ENCODE peak calls at places on chromosome 4, in five cellular contexts. C is tibial artery; T is stimulated activated CD4-positive, alpha-beta T cell treated with anti-CD3 and anti-CD28 coated beads, Interleukin-12 subunit alpha, Interleukin-12 subunit beta, amount 100 ng/mL, for 4 hours; B is left colon; W is ACHN. D is an unnamed sample.

GRCh38 chr4:141810702-141811365 is 174.5 kb downstream of the IL15 start:
- DNase-seq in C (no peak), B (no peak), T (no peak), W (no peak), D (no peak)

GRCh38 chr4:74632634-74633033 is 161.7 kb downstream of the BTC start:
- DNase-seq in C (peak), W (peak), T (peak), B (peak), D (no peak)

GRCh38 chr4:31539279-31540074 is 819.3 kb downstream of the PCDH7 start:
- DNase-seq in W (no peak), B (no peak), C (no peak), T (no peak), D (no peak)

GRCh38 chr4:40969499-40969898 is 219.7 kb downstream of the NSUN7 start:
- DNase-seq in T (no peak), W (no peak), B (no peak), C (no peak), D (no peak)

GRCh38 chr4:87490664-87491369 is 38.4 kb downstream of the SPARCL1 start:
- DNase-seq in W (no peak), B (no peak), T (no peak), C (no peak), D (no peak)

GRCh38 chr4:105894570-105895323 is 524 bp upstream of the NPNT start:
- DNase-seq in B (peak), T (no peak), W (peak), C (no peak), D (no peak)

GRCh38 chr4:137531951-137532868 is at the start of gene PCDH18:
- DNase-seq in T (no peak), W (peak), B (peak), C (peak), D (no peak)

GRCh38 chr4:54901202-54901601 is 224.2 kb downstream of the KDR start:
- DNase-seq in C (no peak), B (no peak), T (no peak), W (no peak), D (no peak)

GRCh38 chr4:172202480-172203076 is 389.4 kb downstream of the GALNTL6 start:
- DNase-seq in W (peak), C (no peak), B (no peak), T (no peak), D (no peak)

GRCh38 chr4:23166919-23167318 is 474.2 kb downstream of the GBA3 start:
- DNase-seq in B (no peak), W (no peak), C (no peak), T (no peak), D (no peak)

GRCh38 chr4:34193451-34194154 is 2050.7 kb downstream of the ARAP2 start:
- DNase-seq in C (no peak), T (no peak), W (no peak), B (no peak), D (no peak)

GRCh38 chr4:7811536-7812190 is 128.0 kb downstream of the AFAP1 start:
- DNase-seq in W (no peak), T (no peak), C (peak), B (peak), D (no peak)

GRCh38 chr4:117777721-117778120 is 256.6 kb upstream of the NDST3 start:
- DNase-seq in T (no peak), C (no peak), B (no peak), W (no peak), D (no peak)

GRCh38 chr4:173529505-173530325 is at the start of gene HAND2:
- DNase-seq in C (peak), B (peak), T (no peak), W (no peak), D (no peak)

GRCh38 chr4:127400736-127401346 is 231.9 kb upstream of the INTU start:
- DNase-seq in B (peak), T (no peak), W (peak), C (peak), D (peak)

GRCh38 chr4:75542824-75543223 is 13.0 kb upstream of the ODAPH start:
- DNase-seq in T (no peak), W (peak), C (no peak), B (no peak), D (no peak)

GRCh38 chr4:8861576-8862279 is 9.9 kb downstream of the HMX1 start:
- DNase-seq in C (no peak), T (no peak), B (no peak), W (no peak), D (no peak)

GRCh38 chr4:7286170-7286569 is 93.8 kb downstream of the SORCS2 start:
- DNase-seq in C (no peak), T (no peak), W (no peak), B (no peak), D (no peak)

GRCh38 chr4:97984545-97985131 is 158.6 kb downstream of the STPG2 start:
- DNase-seq in T (no peak), B (no peak), W (peak), C (no peak), D (no peak)

GRCh38 chr4:31334086-31334910 is 614.1 kb downstream of the PCDH7 start:
- DNase-seq in T (no peak), B (no peak), C (no peak), W (no peak), D (no peak)

GRCh38 chr4:178453057-178453456 is 1010.8 kb upstream of the AGA start:
- DNase-seq in T (no peak), W (no peak), C (no peak), B (no peak), D (no peak)

GRCh38 chr4:83660578-83660977 is 124.7 kb downstream of the GPAT3 start:
- DNase-seq in W (no peak), B (no peak), C (no peak), T (no peak), D (no peak)

GRCh38 chr4:141464366-141464765 is 172.0 kb upstream of the IL15 start:
- DNase-seq in T (no peak), B (no peak), W (no peak), C (no peak), D (no peak)

GRCh38 chr4:94544811-94545210 is 93.1 kb downstream of the PDLIM5 start:
- DNase-seq in C (no peak), B (no peak), W (no peak), T (no peak), D (no peak)

GRCh38 chr4:10084651-10085320 is 31.8 kb downstream of the WDR1 start:
- DNase-seq in C (peak), T (no peak), B (no peak), W (no peak), D (no peak)

GRCh38 chr4:57156242-57156990 is 46.2 kb upstream of the IGFBP7 start:
- DNase-seq in T (no peak), C (no peak), B (no peak), W (no peak), D (no peak)

GRCh38 chr4:118270492-118270891 is 82.3 kb downstream of the PRSS12 start:
- DNase-seq in T (no peak), C (no peak), W (peak), B (no peak), D (no peak)

GRCh38 chr4:148795156-148795864 is 353.1 kb upstream of the NR3C2 start:
- DNase-seq in W (peak), B (no peak), C (no peak), T (no peak), D (no peak)

GRCh38 chr4:2363951-2364653 is 54.3 kb downstream of the ZFYVE28 start:
- DNase-seq in B (no peak), C (no peak), W (peak), T (no peak), D (no peak)

GRCh38 chr4:7838136-7838782 is 101.4 kb downstream of the AFAP1 start:
- DNase-seq in C (no peak), T (no peak), B (no peak), W (no peak), D (no peak)

GRCh38 chr4:174870311-174870710 is 41.3 kb upstream of the GLRA3 start:
- DNase-seq in C (no peak), W (no peak), B (no peak), T (no peak), D (no peak)

GRCh38 chr4:79852305-79852730 is 220.7 kb downstream of the ANTXR2 start:
- DNase-seq in C (peak), B (no peak), W (no peak), T (no peak), D (no peak)

GRCh38 chr4:20625460-20625859 is 74.8 kb upstream of the PACRGL start:
- DNase-seq in W (no peak), B (no peak), T (no peak), C (peak), D (no peak)

GRCh38 chr4:9963328-9963727 is 58.0 kb downstream of the SLC2A9 start:
- DNase-seq in B (no peak), C (no peak), W (no peak), T (no peak), D (no peak)

GRCh38 chr4:181968371-181968770 is 274.8 kb upstream of the TENM3 start:
- DNase-seq in B (no peak), W (no peak), T (no peak), C (no peak), D (no peak)

D was measured in stimulated activated naive B cell treated with anti-CD40 and anti-IgM and Interleukin-4, amounts not matched to agents 10 μg/mL and 1 μg/mL and 100 μg/mL, for 72 hours.